ENCODE peak calls at places on chromosomes 5 and 9, in nine cellular contexts. G is AG04450, V is fibroblast of pulmonary artery, I is small intestine, Q is fibroblast of lung, O is PC-3, C is kidney epithelial cell, P is Panc1, Y is psoas muscle. N is an unnamed sample.

GRCh38 chr9:121779381-121780117 is 128.1 kb downstream of the DAB2IP start:
- DNase-seq in G (no peak), V (peak; percentile 25), I (no peak), Q (no peak), O (no peak), C (no peak), P (no peak), Y (no peak), N (peak; percentile 36)

GRCh38 chr9:108813951-108814601 is 41.7 kb downstream of the ACTL7B start:
- DNase-seq in G (no peak), V (peak; percentile 47), I (no peak), Q (peak; percentile 38), O (peak; percentile 82), C (peak; percentile 14), P (peak; percentile 20), Y (no peak), N (no peak)

GRCh38 chr5:68126871-68127270 is 88.7 kb upstream of the PIK3R1 start:
- DNase-seq in G (no peak), V (no peak), I (no peak), Q (no peak), O (no peak), C (no peak), P (no peak), Y (no peak), N (no peak)

GRCh38 chr5:128228506-128228905 is 144.9 kb downstream of the SLC12A2 start:
- DNase-seq in G (no peak), V (peak; percentile 71), I (no peak), Q (peak; percentile 87), O (peak; percentile 75), C (peak; percentile 38), P (no peak), Y (no peak), N (peak; percentile 64)

GRCh38 chr9:70902171-70902570 is 219.2 kb downstream of the TRPM3 start:
- DNase-seq in G (no peak), V (peak; percentile 29), I (no peak), Q (no peak), O (no peak), C (no peak), P (no peak), Y (no peak), N (no peak)

GRCh38 chr5:2262620-2263019 is 379.9 kb upstream of the IRX4 start:
- DNase-seq in G (no peak), V (no peak), I (no peak), Q (no peak), O (no peak), C (no peak), P (no peak), Y (no peak), N (no peak)

GRCh38 chr5:77843570-77844407 is 67.7 kb upstream of the TBCA start:
- DNase-seq in G (no peak), V (no peak), I (no peak), Q (no peak), O (no peak), C (no peak), P (no peak), Y (no peak), N (no peak)

GRCh38 chr5:59785701-59786100 is 107.8 kb downstream of the PDE4D start:
- DNase-seq in G (no peak), V (no peak), I (no peak), Q (no peak), O (no peak), C (no peak), P (no peak), Y (no peak), N (no peak)

DNA sequence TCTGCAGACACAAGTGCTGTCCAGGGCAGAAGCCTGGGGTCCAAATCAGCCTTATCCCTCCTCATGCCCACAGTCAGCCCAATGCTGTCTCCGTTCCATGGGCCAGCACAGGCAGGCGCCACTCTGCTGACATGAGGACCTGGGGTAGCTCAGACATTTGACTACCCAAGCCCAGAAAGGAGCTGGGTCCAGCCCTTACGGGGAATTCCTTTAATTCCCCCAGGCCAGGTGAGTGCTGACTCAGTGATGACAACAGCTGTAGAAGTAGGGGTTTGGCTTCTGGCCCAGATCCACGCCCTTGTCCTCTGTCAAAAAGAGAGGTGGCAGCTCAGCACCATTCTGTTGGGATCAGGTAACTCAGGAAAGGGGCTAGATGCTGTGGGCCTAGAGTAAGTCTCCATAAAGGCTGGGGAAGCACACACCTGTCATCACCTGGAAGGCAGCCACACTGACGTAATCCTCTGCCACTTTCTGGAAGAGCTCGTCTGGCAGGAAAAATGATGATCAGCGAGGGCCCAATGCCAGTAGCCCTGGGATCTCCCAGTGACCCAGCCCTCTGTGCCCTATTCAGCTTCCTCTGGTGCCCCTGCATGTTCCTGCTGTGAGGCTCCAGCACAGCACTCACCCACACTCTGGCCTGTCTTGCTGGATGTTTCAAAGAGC is 1.9 kb downstream of the RAB24 start:
- DNase-seq in G (no peak), V (no peak), I (peak; percentile 76), Q (no peak), O (peak; percentile 99), C (no peak), P (no peak), Y (no peak), N (no peak)
- H3K4me3 ChIP-seq in G (no peak overlapping the region), V (no peak overlapping the region), I (no peak overlapping the region), Q (no peak overlapping the region), O (peak overlapping the region; percentile 86), C (no peak overlapping the region), P (no peak overlapping the region), Y (peak overlapping the region; percentile 97), N (no peak overlapping the region)

DNA sequence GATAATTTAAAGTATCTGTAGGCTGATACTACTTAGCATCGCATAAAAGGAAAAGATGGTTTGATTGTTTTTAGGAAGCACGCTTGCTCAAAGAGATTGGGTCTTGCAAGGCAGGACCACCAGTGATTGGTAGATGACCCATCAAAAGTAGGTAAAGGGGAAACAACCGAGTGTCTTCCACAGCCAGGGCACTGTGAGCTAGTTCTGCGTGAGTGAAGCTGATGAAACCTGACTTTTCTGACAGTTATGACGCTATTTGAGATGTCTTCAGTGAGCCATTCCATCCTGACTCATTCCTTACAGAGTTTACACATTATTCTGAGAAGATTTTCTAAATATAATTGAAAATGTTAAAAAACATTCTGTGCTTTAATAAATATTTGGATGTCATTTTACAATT is 49.7 kb downstream of the BASP1 start:
- DNase-seq in G (no peak), V (no peak), I (no peak), Q (peak; percentile 50), O (no peak), C (no peak), P (no peak), Y (no peak), N (no peak)
- H3K4me3 ChIP-seq in G (no peak overlapping the region), V (no peak overlapping the region), I (no peak overlapping the region), Q (no peak overlapping the region), O (no peak overlapping the region), C (no peak overlapping the region), P (no peak overlapping the region), Y (no peak overlapping the region), N (no peak overlapping the region)

GRCh38 chr9:69324549-69325401 is at the start of gene ENTREP1:
- DNase-seq in G (no peak), V (peak; percentile 38), I (peak; percentile 75), Q (peak; percentile 19), O (peak; percentile 52), C (peak; percentile 39), P (no peak), Y (peak; percentile 67), N (no peak)

GRCh38 chr9:69322256-69322655 is 2.8 kb upstream of the ENTREP1 start:
- DNase-seq in G (no peak), V (no peak), I (no peak), Q (no peak), O (no peak), C (no peak), P (no peak), Y (no peak), N (no peak)

GRCh38 chr9:69325409-69326212 is 596 bp downstream of the ENTREP1 start:
- DNase-seq in G (no peak), V (no peak), I (peak; percentile 38), Q (no peak), O (no peak), C (no peak), P (no peak), Y (peak; percentile 19), N (no peak)

GRCh38 chr9:69323886-69324285 is 1.1 kb upstream of the ENTREP1 start:
- DNase-seq in G (no peak), V (no peak), I (peak; percentile 14), Q (no peak), O (no peak), C (no peak), P (no peak), Y (no peak), N (no peak)

GRCh38 chr9:69326261-69326660 is 1.2 kb downstream of the ENTREP1 start:
- DNase-seq in G (no peak), V (no peak), I (no peak), Q (no peak), O (no peak), C (no peak), P (no peak), Y (no peak), N (no peak)
- H3K4me3 ChIP-seq in G (no peak overlapping the region), V (no peak overlapping the region), I (no peak overlapping the region), Q (no peak overlapping the region), O (no peak overlapping the region), C (no peak overlapping the region), P (no peak overlapping the region), Y (peak overlapping the region; percentile 83), N (no peak overlapping the region)

DNA sequence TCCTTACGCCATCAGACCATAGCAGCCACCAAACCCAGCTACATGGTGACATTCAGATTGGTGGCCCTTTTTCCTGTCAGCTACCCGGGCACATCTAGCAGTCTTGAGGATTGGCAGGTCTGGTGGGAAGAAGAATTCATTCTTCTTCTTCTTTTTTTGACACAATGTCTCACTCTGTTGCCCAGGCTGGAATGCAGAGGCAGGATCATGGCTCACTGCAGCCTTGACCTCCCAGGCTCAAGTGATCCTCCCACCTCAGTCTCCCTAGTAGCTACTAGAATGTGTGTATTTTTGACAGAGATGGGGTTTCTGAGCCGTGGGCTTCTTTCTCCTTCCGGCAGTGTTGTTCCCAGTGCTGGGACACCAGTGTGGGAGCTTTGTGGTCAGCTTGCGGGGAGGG is 3.3 kb downstream of the NTMT1 start:
- DNase-seq in G (no peak), V (no peak), I (no peak), Q (no peak), O (no peak), C (no peak), P (no peak), Y (no peak), N (no peak)
- H3K4me3 ChIP-seq in G (no peak overlapping the region), V (no peak overlapping the region), I (no peak overlapping the region), Q (no peak overlapping the region), O (no peak overlapping the region), C (no peak overlapping the region), P (no peak overlapping the region), Y (no peak overlapping the region), N (no peak overlapping the region)

GRCh38 chr5:119339965-119340364 is 15.9 kb upstream of the TNFAIP8 start:
- DNase-seq in G (no peak), V (no peak), I (no peak), Q (no peak), O (no peak), C (no peak), P (no peak), Y (no peak), N (no peak)
- H3K4me3 ChIP-seq in G (no peak overlapping the region), V (no peak overlapping the region), I (no peak overlapping the region), Q (no peak overlapping the region), O (no peak overlapping the region), C (no peak overlapping the region), P (no peak overlapping the region), Y (no peak overlapping the region), N (no peak overlapping the region)

GRCh38 chr5:148388692-148389091 is 4.9 kb downstream of the FBXO38 start:
- DNase-seq in G (no peak), V (no peak), I (no peak), Q (peak; percentile 52), O (no peak), C (no peak), P (no peak), Y (no peak), N (no peak)
- H3K4me3 ChIP-seq in G (no peak overlapping the region), V (no peak overlapping the region), I (no peak overlapping the region), Q (no peak overlapping the region), O (no peak overlapping the region), C (no peak overlapping the region), P (no peak overlapping the region), Y (no peak overlapping the region), N (no peak overlapping the region)